ENCODE peak calls at places on chromosomes 2 and 18, in eight cellular contexts. O, V, Q, D, S, M, T and Z are unnamed samples.

GRCh38 chr2:46818819-46819218 is 96.8 kb downstream of the MCFD2 start:
- DNase-seq in Q (no peak), D (no peak), O (no peak), S (no peak), T (no peak), M (no peak), V (no peak), Z (no peak)

GRCh38 chr2:138829326-138829725 is 49.1 kb upstream of the NXPH2 start:
- DNase-seq in S (peak; percentile 29), M (peak; percentile 91), Q (peak; percentile 45), O (no peak), T (no peak), D (peak; percentile 35), V (peak; percentile 67), Z (no peak)

GRCh38 chr2:223578846-223579245 is 23.3 kb downstream of the SCG2 start:
- DNase-seq in V (no peak), D (no peak), T (no peak), M (no peak), S (no peak), O (no peak), Q (no peak), Z (no peak)

GRCh38 chr2:117351396-117351795 is 463.1 kb upstream of the DDX18 start:
- DNase-seq in O (no peak), D (no peak), S (no peak), V (no peak), T (no peak), M (no peak), Q (no peak), Z (no peak)

GRCh38 chr2:27353762-27354596 is 2.6 kb downstream of the GTF3C2 start:
- DNase-seq in Q (no peak), V (no peak), O (no peak), M (no peak), S (no peak), T (no peak), D (peak; percentile 38), Z (no peak)

GRCh38 chr2:127469051-127469450 is 50.8 kb downstream of the PROC start:
- DNase-seq in O (no peak), D (no peak), S (no peak), T (no peak), Q (no peak), M (no peak), V (no peak), Z (no peak)

GRCh38 chr2:160934263-160934662 is 226.0 kb upstream of the TANK start:
- DNase-seq in Q (no peak), T (no peak), O (no peak), M (no peak), V (no peak), D (no peak), S (no peak), Z (no peak)

GRCh38 chr18:13548106-13548819 is 178.1 kb downstream of the FAM210A start:
- DNase-seq in Q (no peak), T (no peak), O (no peak), D (no peak), M (peak; percentile 46), V (no peak), S (no peak), Z (peak; percentile 62)

GRCh38 chr2:229780856-229781773 is 66.8 kb upstream of the DNER start:
- DNase-seq in D (peak; percentile 54), O (peak; percentile 24), V (no peak), Q (peak; percentile 33), M (peak; percentile 68), T (no peak), S (peak; percentile 54), Z (no peak)

GRCh38 chr2:169828141-169828811 is 1.0 kb downstream of the UBR3 start:
- DNase-seq in D (peak; percentile 70), T (no peak), M (peak; percentile 66), S (peak; percentile 46), V (peak; percentile 79), Q (peak; percentile 73), O (no peak), Z (peak; percentile 75)

GRCh38 chr18:24792164-24792563 is 331.7 kb downstream of the HRH4 start:
- DNase-seq in Q (no peak), M (no peak), D (peak; percentile 33), V (no peak), O (no peak), S (no peak), T (no peak), Z (no peak)

GRCh38 chr2:99545066-99545465 is 55.2 kb upstream of the REV1 start:
- DNase-seq in S (no peak), O (no peak), M (no peak), D (no peak), V (no peak), Q (no peak), T (no peak), Z (no peak)

GRCh38 chr2:75568174-75568573 is 7.4 kb upstream of the EVA1A start:
- DNase-seq in S (no peak), T (no peak), O (no peak), D (no peak), Q (no peak), M (no peak), V (no peak), Z (no peak)

GRCh38 chr18:45617284-45617683 is 2.0 kb downstream of the SLC14A2 start:
- DNase-seq in T (peak; percentile 75), V (no peak), S (peak; percentile 85), D (peak; percentile 92), Q (no peak), O (peak; percentile 72), M (no peak), Z (peak; percentile 78)

GRCh38 chr2:51813245-51813644 is 781.3 kb upstream of the NRXN1 start:
- DNase-seq in M (no peak), S (peak; percentile 1), Q (no peak), O (no peak), D (peak; percentile 1), T (no peak), V (no peak), Z (no peak)

GRCh38 chr18:58208207-58208944 is 164.3 kb downstream of the NEDD4L start:
- DNase-seq in D (peak; percentile 78), Q (no peak), V (no peak), T (no peak), O (no peak), M (no peak), S (no peak), Z (no peak)

GRCh38 chr2:39228413-39229209 is 15.2 kb downstream of the CDKL4 start:
- DNase-seq in O (no peak), Q (no peak), S (no peak), M (peak; percentile 70), V (no peak), T (no peak), D (no peak), Z (no peak)

GRCh38 chr2:84711651-84712050 is 169.2 kb downstream of the TRABD2A start:
- DNase-seq in M (no peak), D (no peak), Q (peak; percentile 20), S (no peak), O (no peak), V (no peak), T (no peak), Z (no peak)

GRCh38 chr18:61322265-61322873 is 10.9 kb upstream of the CDH20 start:
- DNase-seq in T (peak; percentile 30), M (peak; percentile 95), O (peak; percentile 23), S (peak; percentile 20), Q (peak; percentile 53), D (peak; percentile 52), V (no peak), Z (no peak)

GRCh38 chr2:24435391-24436316 is 55.4 kb upstream of the NCOA1 start:
- DNase-seq in Q (no peak), M (no peak), O (peak; percentile 10), S (no peak), D (peak; percentile 31), V (no peak), T (peak; percentile 62), Z (peak; percentile 81)

GRCh38 chr2:86476918-86477317 is 35.7 kb downstream of the KDM3A start:
- DNase-seq in D (no peak), M (no peak), V (no peak), Q (no peak), T (no peak), O (no peak), S (no peak), Z (no peak)

GRCh38 chr2:229343661-229344060 is 72.6 kb upstream of the PID1 start:
- DNase-seq in V (no peak), Q (no peak), T (no peak), S (peak; percentile 48), D (no peak), M (no peak), O (no peak), Z (no peak)